ENCODE peak calls at places on chromosomes 6 and 20, in seven cellular contexts. W is left ventricle myocardium inferior; V is NCI-H2029 treated with DMSO at 0.1 percent for 48 hours; R is stimulated activated CD4-positive, alpha-beta T cell treated with anti-CD3 and anti-CD28 coated beads, Interleukin-15, amount 100 ng/mL, for 24 hours; P is NCI-H345; I is RKO; O is mesothelial cell of epicardium. G is an unnamed sample.

GRCh38 chr20:23048283-23049200 is 930 bp downstream of the THBD start:
- DNase-seq in V (no peak), R (peak), O (no peak), I (no peak), W (peak), P (peak), G (peak)

GRCh38 chr6:128605961-128606360 is 85.6 kb upstream of the PTPRK start:
- DNase-seq in R (no peak), P (no peak), I (no peak), O (no peak), W (no peak), V (no peak), G (no peak)

GRCh38 chr6:15505463-15505918 is 157.3 kb downstream of the DTNBP1 start:
- DNase-seq in O (no peak), R (no peak), V (no peak), I (no peak), W (no peak), P (no peak), G (peak)

GRCh38 chr6:4512101-4512500 is 264.1 kb upstream of the CDYL start:
- DNase-seq in I (no peak), R (no peak), V (no peak), P (no peak), O (no peak), W (no peak), G (no peak)

GRCh38 chr20:20411841-20412240 is 43.9 kb downstream of the INSM1 start:
- DNase-seq in R (no peak), V (no peak), W (no peak), I (no peak), P (peak), O (no peak), G (no peak)

GRCh38 chr20:1033751-1034419 is 31.8 kb upstream of the RSPO4 start:
- DNase-seq in I (no peak), O (no peak), V (peak), P (no peak), W (no peak), R (peak), G (no peak)

GRCh38 chr20:56631318-56631989 is 2.3 kb downstream of the TFAP2C start:
- DNase-seq in V (no peak), W (no peak), I (no peak), R (no peak), P (no peak), O (no peak), G (no peak)

GRCh38 chr20:4840831-4841230 is 119.1 kb downstream of the PRND start:
- DNase-seq in R (no peak), I (no peak), O (no peak), V (no peak), P (peak), W (no peak), G (no peak)

GRCh38 chr6:169755162-169755561 is 3.7 kb downstream of the ERMARD start:
- DNase-seq in W (no peak), V (no peak), I (no peak), P (no peak), R (no peak), O (no peak), G (no peak)

G was measured in immature natural killer cell.